ENCODE peak calls at places on chromosomes 13 and 19, in seven cellular contexts. T is fibroblast of lung, W is neuronal stem cell, Y is IMR-90, M is endodermal cell, U is K562, O is kidney. E is an unnamed sample.

GRCh38 chr19:29439688-29440550 is 85.9 kb upstream of the VSTM2B start:
- DNase-seq in W (no peak), M (no peak), T (no peak), O (no peak), Y (no peak), U (no peak), E (no peak)

GRCh38 chr19:3537438-3538240 is 1.3 kb upstream of the TEKTIP1 start:
- DNase-seq in U (peak; percentile 54), W (no peak), Y (no peak), O (peak; percentile 74), M (no peak), T (no peak), E (no peak)

GRCh38 chr13:80742027-80742426 is 401.1 kb upstream of the SPRY2 start:
- DNase-seq in W (no peak), T (peak; percentile 34), M (no peak), O (no peak), U (no peak), Y (no peak), E (no peak)

GRCh38 chr19:41255171-41255570 is 9.0 kb upstream of the HNRNPUL1 start:
- DNase-seq in U (no peak), W (no peak), O (no peak), T (no peak), M (no peak), Y (no peak), E (no peak)

GRCh38 chr19:48635263-48635965 is 1.8 kb downstream of the DBP start:
- DNase-seq in U (peak; percentile 88), T (no peak), W (peak; percentile 58), O (peak; percentile 93), M (peak; percentile 90), Y (no peak), E (peak; percentile 73)

GRCh38 chr19:11269408-11269807 is 7.1 kb upstream of the DOCK6 start:
- DNase-seq in O (no peak), U (no peak), T (peak; percentile 38), Y (peak; percentile 56), M (no peak), W (no peak), E (no peak)

GRCh38 chr13:62243146-62243545 is 827.5 kb upstream of the PCDH20 start:
- DNase-seq in T (no peak), U (no peak), Y (no peak), W (no peak), M (no peak), O (no peak), E (no peak)

GRCh38 chr19:10892256-10892655 is 20.9 kb downstream of the CARM1 start:
- DNase-seq in W (no peak), Y (no peak), O (no peak), T (no peak), U (no peak), M (no peak), E (no peak)

GRCh38 chr19:50455992-50456391 is 20.3 kb upstream of the EMC10 start:
- DNase-seq in M (no peak), T (no peak), W (no peak), U (no peak), O (no peak), Y (no peak), E (no peak)

GRCh38 chr19:38211206-38211605 is 12.8 kb downstream of the DPF1 start:
- DNase-seq in W (peak; percentile 32), O (no peak), M (peak; percentile 70), Y (no peak), U (peak; percentile 39), T (peak; percentile 20), E (no peak)

GRCh38 chr19:27775395-27775794 is 1437.6 kb downstream of the UQCRFS1 start:
- DNase-seq in M (peak; percentile 41), U (peak; percentile 56), Y (no peak), W (no peak), T (no peak), O (no peak), E (no peak)

GRCh38 chr13:26985285-26985878 is 186.2 kb downstream of the USP12 start:
- DNase-seq in U (peak; percentile 62), Y (peak; percentile 80), W (peak; percentile 74), O (no peak), T (peak; percentile 89), M (peak; percentile 88), E (peak; percentile 48)

GRCh38 chr13:22468055-22468454 is 712.7 kb upstream of the SGCG start:
- DNase-seq in O (no peak), Y (no peak), U (no peak), W (no peak), M (no peak), T (no peak), E (no peak)

GRCh38 chr13:20495087-20496023 is 30.3 kb downstream of the CRYL1 start:
- DNase-seq in O (no peak), Y (peak; percentile 72), M (peak; percentile 83), T (peak; percentile 79), U (peak; percentile 54), W (peak; percentile 51), E (peak; percentile 46)

GRCh38 chr19:4069331-4069959 is 2.7 kb upstream of the ZBTB7A start:
- DNase-seq in T (no peak), Y (no peak), O (peak; percentile 86), M (peak; percentile 50), W (no peak), U (no peak), E (no peak)

GRCh38 chr13:43003010-43003409 is 11.0 kb upstream of the EPSTI1 start:
- DNase-seq in Y (peak; percentile 40), W (no peak), T (no peak), U (no peak), O (no peak), M (no peak), E (no peak)

GRCh38 chr19:13833330-13834265 is 38.4 kb downstream of the ZSWIM4 start:
- DNase-seq in O (peak; percentile 99), M (peak; percentile 99), Y (peak; percentile 86), W (peak; percentile 82), U (peak; percentile 96), T (peak; percentile 85), E (peak; percentile 91)
- H3K4me3 ChIP-seq in O (peak overlapping the region; percentile 51), M (peak overlapping the region; percentile 74), Y (no peak overlapping the region), W (peak overlapping the region; percentile 75), U (peak overlapping the region; percentile 38), T (no peak overlapping the region), E (peak overlapping the region; percentile 62)

GRCh38 chr13:32849369-32849768 is 166.9 kb upstream of the KL start:
- DNase-seq in M (peak; percentile 29), O (no peak), T (no peak), Y (no peak), U (no peak), W (no peak), E (no peak)

GRCh38 chr13:32851083-32852064 is 164.8 kb upstream of the KL start:
- DNase-seq in T (no peak), W (no peak), Y (no peak), O (no peak), M (peak; percentile 20), U (no peak), E (no peak)

GRCh38 chr13:32850311-32851052 is 165.7 kb upstream of the KL start:
- DNase-seq in Y (no peak), T (no peak), O (no peak), W (no peak), M (peak; percentile 7), U (no peak), E (no peak)

GRCh38 chr13:32846020-32846451 is 170.2 kb upstream of the KL start:
- DNase-seq in W (no peak), T (no peak), O (no peak), M (peak; percentile 34), Y (no peak), U (no peak), E (no peak)

GRCh38 chr13:32846556-32846955 is 169.7 kb upstream of the KL start:
- DNase-seq in Y (no peak), T (no peak), M (peak; percentile 84), W (no peak), O (no peak), U (no peak), E (no peak)
- H3K9ac ChIP-seq in Y (no peak overlapping the region), T (no peak overlapping the region), M (no peak overlapping the region), W (no peak overlapping the region), O (no peak overlapping the region), U (no peak overlapping the region), E (no peak overlapping the region)

GRCh38 chr19:2475702-2476450 is at the start of gene GADD45B:
- DNase-seq in O (peak; percentile 99), Y (peak; percentile 97), W (peak; percentile 95), U (peak; percentile 99), M (peak; percentile 99), T (peak; percentile 99), E (peak; percentile 99)

GRCh38 chr19:2475018-2475701 is 767 bp upstream of the GADD45B start:
- DNase-seq in O (peak; percentile 88), Y (peak; percentile 48), U (peak; percentile 63), M (peak; percentile 87), T (peak; percentile 56), W (no peak), E (peak; percentile 72)

GRCh38 chr19:2477141-2477710 is 1.3 kb downstream of the GADD45B start:
- DNase-seq in M (peak; percentile 70), T (no peak), U (no peak), O (peak; percentile 90), W (no peak), Y (peak; percentile 34), E (peak; percentile 47)

GRCh38 chr19:2477732-2478191 is 1.8 kb downstream of the GADD45B start:
- DNase-seq in U (no peak), Y (peak; percentile 49), O (peak; percentile 78), M (no peak), W (no peak), T (peak; percentile 58), E (peak; percentile 56)

DNA sequence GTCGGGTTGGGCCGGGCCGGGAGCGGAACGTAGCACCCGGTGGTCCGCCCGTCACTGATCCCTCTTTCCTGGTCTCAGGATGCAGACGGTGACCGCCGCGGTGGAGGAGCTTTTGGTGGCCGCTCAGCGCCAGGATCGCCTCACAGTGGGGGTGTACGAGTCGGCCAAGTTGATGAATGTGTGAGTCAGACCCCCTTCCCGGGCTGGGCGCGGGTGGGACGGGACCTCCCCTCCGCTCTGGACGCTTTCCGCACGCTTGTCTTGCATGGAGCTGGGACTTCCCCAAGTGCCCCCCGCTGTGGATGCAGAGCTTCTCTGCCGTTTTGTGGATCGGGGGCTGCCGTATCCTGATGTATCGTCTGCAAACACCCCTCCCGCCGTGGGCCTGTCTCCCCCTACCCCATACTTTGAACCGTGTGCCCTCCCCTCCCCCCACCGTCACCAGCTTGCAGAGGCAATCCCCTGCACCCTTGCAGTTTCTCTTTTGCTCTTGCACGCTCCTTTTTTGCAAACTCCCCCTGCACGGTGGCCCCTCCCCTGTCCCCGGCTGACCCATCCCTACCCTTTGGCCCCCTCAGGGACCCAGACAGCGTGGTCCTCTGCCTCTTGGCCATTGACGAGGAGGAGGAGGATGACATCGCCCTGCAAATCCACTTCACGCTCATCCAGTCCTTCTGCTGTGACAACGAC is 669 bp downstream of the GADD45B start:
- DNase-seq in O (peak; percentile 89), Y (peak; percentile 74), M (peak; percentile 83), T (no peak), W (no peak), U (peak; percentile 72), E (peak; percentile 65)
- H3K4me3 ChIP-seq in O (peak overlapping the region; percentile 99), Y (peak overlapping the region; percentile 84), M (peak overlapping the region; percentile 96), T (peak overlapping the region; percentile 100), W (peak overlapping the region; percentile 87), U (peak overlapping the region; percentile 49), E (peak overlapping the region; percentile 97)

DNA sequence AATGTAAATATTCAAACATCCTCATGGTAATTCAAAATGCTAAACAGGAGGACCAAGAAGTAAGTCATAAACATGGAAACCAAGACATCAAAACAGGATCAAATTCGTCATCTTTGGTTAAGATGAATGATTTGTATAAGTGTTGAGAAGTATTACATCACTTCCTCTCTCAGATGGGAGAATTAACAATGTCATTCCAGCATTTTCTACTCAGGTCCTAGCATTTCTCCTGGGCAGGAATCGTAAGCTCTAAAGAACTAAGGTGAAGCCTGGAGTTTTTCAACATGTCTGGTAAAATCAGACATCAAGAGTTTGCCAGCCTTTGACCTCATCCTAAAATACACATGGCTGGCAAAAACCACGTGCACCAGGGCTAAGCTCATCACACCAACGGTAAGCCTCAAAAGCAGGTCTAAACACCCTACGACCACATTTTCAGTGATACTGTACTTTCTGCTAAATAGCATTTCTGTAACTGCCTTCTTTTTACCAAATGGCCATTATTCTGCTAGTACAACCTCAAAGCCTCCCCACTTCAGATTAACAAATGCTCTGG is 24.8 kb downstream of the RANBP3 start:
- DNase-seq in T (peak; percentile 44), W (no peak), U (no peak), O (no peak), M (no peak), Y (peak; percentile 58), E (no peak)
- H3K9ac ChIP-seq in T (no peak overlapping the region), W (no peak overlapping the region), U (peak overlapping the region; percentile 65), O (no peak overlapping the region), M (no peak overlapping the region), Y (no peak overlapping the region), E (no peak overlapping the region)

E was measured in MM.1S.